ENCODE peak calls at places on chromosomes 7 and 10, in ten cellular contexts. B is left ventricle myocardium superior; Y is T-helper 9 cell; V is tibial artery; U is kidney glomerular epithelial cell; Z is HFFc6; I is stimulated activated CD4-positive, alpha-beta T cell treated with anti-CD3 and anti-CD28 coated beads, Interleukin-12 subunit alpha, Interleukin-12 subunit beta, amount 100 ng/mL, for 48 hours; Q is AG20443; W is C1 segment of cervical spinal cord; C is activated CD4-positive, alpha-beta T cell treated with anti-CD3 and anti-CD28 coated beads, Interleukin-2, amount 50 U/mL, for 24 hours. O is an unnamed sample.

GRCh38 chr10:121338206-121338991 is 259.8 kb downstream of the FGFR2 start:
- DNase-seq in B (no peak), Y (no peak), V (no peak), U (no peak), Z (no peak), I (no peak), Q (no peak), W (no peak), C (no peak), O (no peak)

GRCh38 chr10:69416695-69417094 is at the start of gene TACR2:
- DNase-seq in B (no peak), Y (no peak), V (no peak), U (no peak), Z (no peak), I (no peak), Q (no peak), W (no peak), C (no peak), O (no peak)

GRCh38 chr10:120917521-120918250 is 66.5 kb downstream of the WDR11 start:
- DNase-seq in B (no peak), Y (no peak), V (no peak), U (no peak), Z (no peak), I (no peak), Q (no peak), W (no peak), C (no peak), O (no peak)

GRCh38 chr7:73999664-74000420 is 28.1 kb upstream of the ELN start:
- DNase-seq in B (peak; percentile 58), Y (no peak), V (peak; percentile 93), U (peak; percentile 68), Z (peak; percentile 77), I (no peak), Q (peak; percentile 94), W (no peak), C (no peak), O (peak; percentile 95)

GRCh38 chr7:129363-130221 is 62.8 kb upstream of the FAM20C start:
- DNase-seq in B (peak; percentile 61), Y (no peak), V (peak; percentile 74), U (no peak), Z (no peak), I (no peak), Q (peak; percentile 43), W (no peak), C (no peak), O (no peak)

GRCh38 chr10:69338547-69339450 is 60.5 kb downstream of the HK1 start:
- DNase-seq in B (no peak), Y (no peak), V (no peak), U (no peak), Z (no peak), I (no peak), Q (no peak), W (no peak), C (no peak), O (no peak)

GRCh38 chr10:3811331-3811870 is 26.4 kb upstream of the KLF6 start:
- DNase-seq in B (no peak), Y (no peak), V (no peak), U (peak; percentile 91), Z (no peak), I (peak; percentile 49), Q (peak; percentile 51), W (no peak), C (no peak), O (no peak)

GRCh38 chr10:122168598-122168997 is 102.5 kb upstream of the BTBD16 start:
- DNase-seq in B (no peak), Y (no peak), V (no peak), U (no peak), Z (no peak), I (no peak), Q (no peak), W (no peak), C (no peak), O (no peak)

GRCh38 chr7:100493476-100494264 is 9.9 kb downstream of the NYAP1 start:
- DNase-seq in B (peak; percentile 69), Y (peak; percentile 48), V (no peak), U (no peak), Z (no peak), I (peak; percentile 54), Q (peak; percentile 8), W (peak; percentile 54), C (no peak), O (no peak)

GRCh38 chr10:91909178-91909677 is at the start of gene FGFBP3:
- DNase-seq in B (no peak), Y (no peak), V (no peak), U (peak; percentile 33), Z (no peak), I (peak; percentile 32), Q (peak; percentile 19), W (no peak), C (no peak), O (no peak)

GRCh38 chr7:129501760-129502707 is at the start of gene SMKR1:
- DNase-seq in B (peak; percentile 86), Y (peak; percentile 92), V (peak; percentile 29), U (peak; percentile 44), Z (no peak), I (peak; percentile 87), Q (peak; percentile 95), W (no peak), C (peak; percentile 76), O (peak; percentile 85)

GRCh38 chr7:19024261-19024660 is 93.2 kb downstream of the TWIST1 start:
- DNase-seq in B (no peak), Y (no peak), V (no peak), U (peak; percentile 22), Z (peak; percentile 77), I (no peak), Q (peak; percentile 60), W (no peak), C (no peak), O (no peak)

GRCh38 chr7:13240349-13240748 is 552.9 kb downstream of the ARL4A start:
- DNase-seq in B (no peak), Y (no peak), V (no peak), U (peak; percentile 64), Z (peak; percentile 56), I (no peak), Q (peak; percentile 33), W (no peak), C (no peak), O (no peak)

GRCh38 chr7:132511921-132512320 is 64.3 kb downstream of the PLXNA4 start:
- DNase-seq in B (no peak), Y (no peak), V (no peak), U (no peak), Z (no peak), I (no peak), Q (no peak), W (no peak), C (no peak), O (no peak)

GRCh38 chr10:97190452-97190851 is 4.7 kb upstream of the SLIT1 start:
- DNase-seq in B (no peak), Y (no peak), V (no peak), U (no peak), Z (no peak), I (no peak), Q (no peak), W (no peak), C (no peak), O (no peak)

GRCh38 chr10:97875391-97875790 is 25.7 kb downstream of the GOLGA7B start:
- DNase-seq in B (no peak), Y (no peak), V (peak; percentile 73), U (no peak), Z (no peak), I (no peak), Q (peak; percentile 32), W (no peak), C (no peak), O (peak; percentile 82)

GRCh38 chr10:129851941-129852650 is 112.0 kb downstream of the EBF3 start:
- DNase-seq in B (no peak), Y (no peak), V (no peak), U (peak; percentile 79), Z (no peak), I (no peak), Q (no peak), W (no peak), C (no peak), O (no peak)

GRCh38 chr10:29035721-29036120 is 253.1 kb upstream of the LYZL1 start:
- DNase-seq in B (no peak), Y (no peak), V (no peak), U (no peak), Z (no peak), I (no peak), Q (no peak), W (no peak), C (no peak), O (no peak)

GRCh38 chr10:11336703-11337102 is 274.7 kb downstream of the USP6NL start:
- DNase-seq in B (no peak), Y (no peak), V (no peak), U (no peak), Z (no peak), I (no peak), Q (no peak), W (peak; percentile 22), C (no peak), O (no peak)

GRCh38 chr10:3126741-3127342 is 45.7 kb downstream of the PITRM1 start:
- DNase-seq in B (peak; percentile 78), Y (no peak), V (no peak), U (no peak), Z (no peak), I (no peak), Q (no peak), W (no peak), C (no peak), O (no peak)

GRCh38 chr7:66366701-66367100 is 161.6 kb downstream of the TPST1 start:
- DNase-seq in B (no peak), Y (no peak), V (no peak), U (no peak), Z (no peak), I (no peak), Q (no peak), W (no peak), C (no peak), O (no peak)

GRCh38 chr7:85997515-85997914 is 646.2 kb upstream of the GRM3 start:
- DNase-seq in B (no peak), Y (no peak), V (no peak), U (no peak), Z (no peak), I (no peak), Q (no peak), W (no peak), C (no peak), O (no peak)